ENCODE peak calls at places on chromosomes 13 and 19, in nine cellular contexts. I, R, A, L, X, T, D, W and U are unnamed samples.

GRCh38 chr13:45396548-45397095 is 21.6 kb downstream of the SLC25A30 start:
- DNase-seq in I (no peak), R (no peak), A (no peak), L (no peak), X (no peak), T (no peak), D (no peak), W (no peak), U (no peak)

GRCh38 chr19:40614595-40615411 is 13.6 kb downstream of the LTBP4 start:
- DNase-seq in I (peak), R (peak), A (peak), L (peak), X (peak), T (peak), D (peak), W (peak), U (peak)

GRCh38 chr19:4007836-4008539 is 452 bp downstream of the PIAS4 start:
- DNase-seq in I (peak), R (no peak), A (peak), L (peak), X (no peak), T (peak), D (peak), W (peak), U (peak)

GRCh38 chr13:51453959-51454703 is 1.3 kb upstream of the INTS6 start:
- DNase-seq in I (peak), R (peak), A (peak), L (peak), X (peak), T (peak), D (peak), W (peak), U (peak)

GRCh38 chr13:30396434-30397075 is 25.7 kb upstream of the UBE2L5 start:
- DNase-seq in I (no peak), R (no peak), A (no peak), L (peak), X (no peak), T (no peak), D (no peak), W (no peak), U (no peak)

GRCh38 chr19:45103200-45103624 is 10.2 kb downstream of the PPP1R37 start:
- DNase-seq in I (peak), R (no peak), A (peak), L (peak), X (no peak), T (no peak), D (no peak), W (no peak), U (peak)

GRCh38 chr19:37217533-37217854 is 520 bp upstream of the ZNF383 start:
- DNase-seq in I (no peak), R (no peak), A (no peak), L (no peak), X (no peak), T (no peak), D (no peak), W (no peak), U (no peak)

GRCh38 chr13:23673354-23673753 is 103.1 kb downstream of the TNFRSF19 start:
- DNase-seq in I (no peak), R (peak), A (peak), L (no peak), X (no peak), T (no peak), D (no peak), W (peak), U (no peak)

GRCh38 chr13:30196025-30196424 is 111.3 kb downstream of the KATNAL1 start:
- DNase-seq in I (no peak), R (peak), A (peak), L (no peak), X (no peak), T (no peak), D (no peak), W (no peak), U (no peak)

GRCh38 chr19:49231804-49232203 is 74.2 kb downstream of the TRPM4 start:
- DNase-seq in I (no peak), R (no peak), A (no peak), L (no peak), X (no peak), T (peak), D (peak), W (no peak), U (peak)

GRCh38 chr13:104980571-104980970 is 1554.9 kb downstream of the EFNB2 start:
- DNase-seq in I (no peak), R (no peak), A (no peak), L (no peak), X (no peak), T (no peak), D (no peak), W (no peak), U (no peak)

GRCh38 chr19:16385296-16385695 is 60.7 kb downstream of the KLF2 start:
- DNase-seq in I (no peak), R (no peak), A (no peak), L (no peak), X (no peak), T (no peak), D (no peak), W (no peak), U (no peak)

GRCh38 chr19:47719047-47719885 is 6.0 kb downstream of the EHD2 start:
- DNase-seq in I (no peak), R (peak), A (peak), L (peak), X (peak), T (no peak), D (no peak), W (peak), U (no peak)

GRCh38 chr19:51158474-51159129 is 16.5 kb downstream of the SIGLEC7 start:
- DNase-seq in I (peak), R (no peak), A (peak), L (peak), X (no peak), T (peak), D (peak), W (peak), U (peak)

GRCh38 chr13:19634129-19634740 is 776 bp downstream of the MPHOSPH8 start:
- DNase-seq in I (no peak), R (peak), A (peak), L (peak), X (no peak), T (no peak), D (no peak), W (peak), U (no peak)

GRCh38 chr13:96027496-96027895 is 25.7 kb downstream of the UGGT2 start:
- DNase-seq in I (no peak), R (no peak), A (no peak), L (no peak), X (no peak), T (no peak), D (no peak), W (no peak), U (no peak)

GRCh38 chr13:23516706-23517105 is 53.5 kb upstream of the TNFRSF19 start:
- DNase-seq in I (no peak), R (peak), A (no peak), L (no peak), X (no peak), T (no peak), D (no peak), W (no peak), U (no peak)

GRCh38 chr13:101019126-101019525 is 344.5 kb upstream of the TMTC4 start:
- DNase-seq in I (no peak), R (peak), A (peak), L (no peak), X (no peak), T (no peak), D (no peak), W (peak), U (no peak)

GRCh38 chr13:46663216-46663615 is 110.2 kb downstream of the LRCH1 start:
- DNase-seq in I (no peak), R (no peak), A (no peak), L (no peak), X (no peak), T (no peak), D (no peak), W (no peak), U (no peak)

GRCh38 chr13:71866173-71867091 is 572 bp downstream of the DACH1 start:
- DNase-seq in I (no peak), R (no peak), A (no peak), L (peak), X (peak), T (peak), D (peak), W (peak), U (no peak)